ENCODE peak calls at places on chromosomes 4 and X, in eight cellular contexts. U is adrenal gland; G is A549; R is heart right ventricle; Z is effector memory CD4-positive, alpha-beta T cell; W is CD8-positive, alpha-beta memory T cell; Q is tibial nerve; J is right lobe of liver. F is an unnamed sample.
A peak's percentile ranks its signal among the peaks of the same experiment; 100 is the strongest.

GRCh38 chrX:154369453-154370299 is 4.8 kb downstream of the FLNA start:
- DNase-seq in J (peak; percentile 65), U (peak; percentile 89), R (peak; percentile 77), Q (peak; percentile 61), W (peak; percentile 65), Z (peak; percentile 79), G (peak; percentile 93), F (peak; percentile 81)

GRCh38 chr4:183905593-183906485 is 732 bp downstream of the STOX2 start:
- DNase-seq in W (no peak), J (peak; percentile 65), Q (peak; percentile 15), Z (no peak), U (peak; percentile 65), R (peak; percentile 43), G (peak; percentile 26), F (peak; percentile 28)

GRCh38 chrX:150365051-150365952 is 2.2 kb downstream of the MAMLD1 start:
- DNase-seq in U (peak; percentile 82), G (peak; percentile 80), Z (no peak), Q (peak; percentile 54), W (peak; percentile 44), R (peak; percentile 78), J (peak; percentile 80), F (peak; percentile 85)

GRCh38 chr4:158894826-158895225 is 126.0 kb downstream of the FNIP2 start:
- DNase-seq in G (no peak), R (no peak), W (no peak), J (no peak), U (no peak), Z (no peak), Q (no peak), F (no peak)

GRCh38 chr4:139020384-139020783 is 4.8 kb downstream of the NOCT start:
- DNase-seq in W (no peak), G (no peak), U (no peak), J (no peak), R (no peak), Q (no peak), Z (no peak), F (no peak)

GRCh38 chr4:76809594-76810305 is 88.2 kb downstream of the SOWAHB start:
- DNase-seq in W (no peak), Q (no peak), R (no peak), G (peak; percentile 4), J (peak; percentile 85), Z (no peak), U (no peak), F (no peak)

GRCh38 chr4:165964591-165964990 is 91.6 kb downstream of the TLL1 start:
- DNase-seq in W (no peak), Z (no peak), U (no peak), J (no peak), R (no peak), Q (no peak), G (no peak), F (no peak)

GRCh38 chr4:7792616-7793015 is 147.0 kb downstream of the AFAP1 start:
- DNase-seq in U (no peak), Q (no peak), R (no peak), W (no peak), Z (no peak), J (no peak), G (no peak), F (no peak)

DNA sequence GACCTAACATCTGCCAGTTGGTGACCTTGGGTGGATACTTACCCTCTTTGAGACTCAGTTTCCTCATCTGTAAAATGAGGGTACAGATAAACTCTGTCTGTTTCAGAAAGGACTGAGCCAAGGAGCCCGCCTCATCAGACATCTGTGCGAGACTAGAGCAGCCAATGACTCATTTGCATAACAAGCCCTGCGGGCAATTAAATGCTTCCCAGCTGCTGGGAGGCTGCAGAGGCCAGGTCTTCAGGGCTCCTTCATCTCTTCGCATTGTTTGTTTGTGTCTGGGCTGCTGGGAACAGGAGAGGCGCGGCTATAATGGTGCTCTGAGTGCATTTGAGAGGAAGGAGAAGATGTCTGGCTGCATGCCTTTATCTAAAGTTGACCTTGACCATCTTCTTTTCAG is 85.0 kb downstream of the ADRA2C start:
- DNase-seq in U (no peak), Z (no peak), W (no peak), J (no peak), R (no peak), Q (no peak), G (no peak), F (no peak)
- H3K4me1 ChIP-seq in U (no peaks in the 10 kb centered on the region), Z (no peaks in the 10 kb centered on the region), W (no peaks in the 10 kb centered on the region), J (no peaks in the 10 kb centered on the region), R (no peaks in the 10 kb centered on the region), Q (no peaks in the 10 kb centered on the region), G (no peaks in the 10 kb centered on the region), F (no peaks in the 10 kb centered on the region)

DNA sequence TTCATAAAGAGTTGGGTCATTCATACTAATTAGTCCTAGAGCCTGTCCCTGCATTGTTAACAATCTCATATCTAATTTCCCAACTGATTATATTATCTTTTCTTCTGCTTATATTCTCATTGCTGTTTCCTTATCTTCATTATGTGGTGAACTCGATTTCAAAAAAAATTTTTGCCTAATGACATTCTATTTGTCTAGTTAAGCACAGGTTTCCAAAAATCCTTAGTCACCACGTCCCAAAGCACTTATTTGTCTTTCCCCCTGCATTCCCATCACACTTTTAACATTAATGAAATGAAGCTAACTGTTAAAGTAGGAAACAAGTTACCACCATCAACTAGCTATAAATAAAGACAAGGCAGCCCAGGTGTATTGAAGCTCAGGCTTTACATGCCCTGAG is 131.1 kb downstream of the IQCM start:
- DNase-seq in G (no peak), R (no peak), U (no peak), J (no peak), W (no peak), Z (no peak), Q (no peak), F (no peak)
- H3K4me1 ChIP-seq in G (no peaks in the 10 kb centered on the region), R (no peaks in the 10 kb centered on the region), U (no peaks in the 10 kb centered on the region), J (no peaks in the 10 kb centered on the region), W (no peaks in the 10 kb centered on the region), Z (no peaks in the 10 kb centered on the region), Q (no peaks in the 10 kb centered on the region), F (no peaks in the 10 kb centered on the region)

DNA sequence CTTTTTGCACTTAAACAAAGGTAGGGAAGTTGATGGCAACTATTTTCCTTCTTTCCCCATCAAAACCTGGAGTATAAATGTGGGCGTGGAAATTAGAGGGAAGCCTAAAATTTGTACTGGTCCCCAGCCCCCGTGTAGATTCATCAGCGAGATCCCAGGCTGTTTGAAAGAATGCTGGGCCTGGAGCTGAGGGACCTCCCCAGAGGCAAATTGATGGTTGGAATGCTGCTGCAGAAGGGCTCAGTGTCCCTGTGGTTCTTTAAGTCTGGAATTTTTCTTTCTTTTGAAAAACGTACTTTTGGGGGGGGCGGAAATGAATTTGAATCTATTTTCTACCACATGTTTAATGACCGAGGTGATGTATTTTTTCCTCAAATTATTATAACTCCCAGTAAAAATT is 197.2 kb downstream of the CBR4 start:
- DNase-seq in J (no peak), R (no peak), G (no peak), W (no peak), Z (no peak), U (no peak), Q (no peak), F (no peak)
- H3K4me1 ChIP-seq in J (peaks cover 6% of the 10 kb centered on the region), R (peaks cover 36% of the 10 kb centered on the region), G (peaks cover 47% of the 10 kb centered on the region), W (no peaks in the 10 kb centered on the region), Z (no peaks in the 10 kb centered on the region), U (no peaks in the 10 kb centered on the region), Q (peaks cover 9% of the 10 kb centered on the region), F (peaks cover 64% of the 10 kb centered on the region)

GRCh38 chr4:10115271-10115656 is 1.3 kb downstream of the WDR1 start:
- DNase-seq in J (no peak), G (no peak), R (no peak), W (no peak), U (no peak), Z (no peak), Q (no peak), F (no peak)

GRCh38 chr4:10113362-10114047 is 3.1 kb downstream of the WDR1 start:
- DNase-seq in G (no peak), W (no peak), J (no peak), Z (no peak), Q (no peak), U (no peak), R (no peak), F (no peak)

GRCh38 chr4:10114147-10114546 is 2.5 kb downstream of the WDR1 start:
- DNase-seq in G (no peak), R (no peak), U (no peak), J (no peak), W (no peak), Q (no peak), Z (no peak), F (no peak)

GRCh38 chr4:10115657-10116624 is 658 bp downstream of the WDR1 start:
- DNase-seq in R (no peak), G (peak; percentile 52), J (peak; percentile 68), Z (peak; percentile 63), U (peak; percentile 82), W (peak; percentile 64), Q (no peak), F (peak; percentile 82)

DNA sequence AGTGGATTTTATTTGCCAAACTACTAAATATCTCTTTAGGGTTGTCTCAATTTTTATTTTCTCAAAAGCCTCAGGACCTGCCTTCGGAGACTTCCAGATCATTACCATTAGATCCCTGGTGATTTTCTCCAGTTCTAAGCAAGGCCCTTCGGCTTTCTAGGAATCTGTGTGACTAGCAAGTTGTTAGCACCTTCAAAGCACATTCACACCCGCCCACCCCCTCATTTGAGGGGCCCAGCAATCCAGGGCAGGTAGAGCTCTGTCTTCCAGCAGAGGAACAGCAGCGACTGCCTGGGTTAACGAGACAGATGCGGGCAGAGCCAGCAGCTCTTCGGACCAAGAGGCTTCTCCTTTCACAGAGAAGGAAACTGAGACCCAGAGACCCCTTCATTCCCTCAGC is 2.0 kb downstream of the WDR1 start:
- DNase-seq in U (no peak), Z (no peak), R (no peak), G (no peak), J (no peak), W (no peak), Q (no peak), F (no peak)
- H3K4me1 ChIP-seq in U (peaks cover 3% of the 10 kb centered on the region), Z (peaks cover 60% of the 10 kb centered on the region), R (peaks cover 61% of the 10 kb centered on the region), G (peaks cover 20% of the 10 kb centered on the region), J (peaks cover 11% of the 10 kb centered on the region), W (peaks cover 85% of the 10 kb centered on the region), Q (peaks cover 58% of the 10 kb centered on the region), F (peaks cover 77% of the 10 kb centered on the region)

F was measured in tibial artery.